ENCODE peak calls at places on chromosomes 1 and 21, in seven cellular contexts. W is A549, A is HL-60, E is HCT116, U is GM23338, S is K562, H is SK-N-SH. R is an unnamed sample.

GRCh38 chr1:156908541-156908940 is 11.9 kb upstream of the LRRC71 start:
- DNase-seq in A (no peak), U (no peak), S (no peak), H (no peak), W (no peak), E (no peak), R (no peak)

GRCh38 chr1:7471836-7472235 is 299.3 kb upstream of the VAMP3 start:
- DNase-seq in H (no peak), A (no peak), S (no peak), W (no peak), E (no peak), U (no peak), R (no peak)

GRCh38 chr1:197920345-197921117 is 3.4 kb downstream of the LHX9 start:
- DNase-seq in A (no peak), S (no peak), W (no peak), E (no peak), H (no peak), U (peak; percentile 66), R (no peak)

GRCh38 chr1:36888811-36889477 is 145.4 kb downstream of the GRIK3 start:
- DNase-seq in A (no peak), E (no peak), S (no peak), W (no peak), H (no peak), U (no peak), R (no peak)

GRCh38 chr1:18628511-18628910 is 2.1 kb upstream of the PAX7 start:
- DNase-seq in W (no peak), H (no peak), S (no peak), U (no peak), E (no peak), A (no peak), R (no peak)

GRCh38 chr1:172893146-172893841 is 157.4 kb downstream of the TNFSF18 start:
- DNase-seq in E (no peak), S (no peak), U (no peak), H (no peak), W (no peak), A (no peak), R (no peak)

GRCh38 chr1:35637401-35637809 is 3.9 kb downstream of the PSMB2 start:
- DNase-seq in A (no peak), U (peak; percentile 50), W (no peak), E (no peak), H (no peak), S (peak; percentile 56), R (no peak)

GRCh38 chr1:6245869-6246496 is 2.0 kb downstream of the HES3 start:
- DNase-seq in W (peak; percentile 55), H (peak; percentile 95), S (peak; percentile 74), E (no peak), A (no peak), U (peak; percentile 94), R (no peak)

GRCh38 chr1:200367841-200368534 is 41.8 kb downstream of the ZNF281 start:
- DNase-seq in S (no peak), A (no peak), H (no peak), W (no peak), U (no peak), E (no peak), R (no peak)

GRCh38 chr1:220705782-220706181 is 15.6 kb downstream of the C1orf115 start:
- DNase-seq in E (no peak), S (no peak), A (no peak), W (no peak), U (no peak), H (no peak), R (no peak)

GRCh38 chr1:204624631-204625216 is 60.8 kb downstream of the LRRN2 start:
- DNase-seq in H (peak; percentile 44), E (no peak), W (no peak), A (no peak), S (peak; percentile 71), U (peak; percentile 11), R (no peak)

GRCh38 chr1:248906741-248907661 is 966 bp downstream of the PGBD2 start:
- DNase-seq in H (no peak), U (peak; percentile 97), A (no peak), S (no peak), E (no peak), W (no peak), R (no peak)

GRCh38 chr1:9086796-9087195 is 17.4 kb upstream of the SLC2A5 start:
- DNase-seq in E (no peak), H (no peak), U (no peak), S (no peak), W (no peak), A (no peak), R (no peak)

GRCh38 chr21:26719750-26720149 is 125.5 kb downstream of the ADAMTS1 start:
- DNase-seq in U (no peak), S (no peak), A (no peak), E (no peak), H (no peak), W (no peak), R (no peak)

GRCh38 chr1:158071106-158071505 is 77.7 kb downstream of the KIRREL1 start:
- DNase-seq in A (no peak), S (no peak), E (no peak), W (no peak), U (no peak), H (no peak), R (no peak)

GRCh38 chr1:150176593-150176992 is 26.9 kb downstream of the PLEKHO1 start:
- DNase-seq in U (no peak), H (no peak), W (no peak), S (no peak), A (peak; percentile 83), E (no peak), R (no peak)

GRCh38 chr1:156533568-156534220 is 33.1 kb upstream of the MEF2D start:
- DNase-seq in E (no peak), U (no peak), A (no peak), H (no peak), S (no peak), W (no peak), R (no peak)

GRCh38 chr1:235397733-235398132 is 30.5 kb downstream of the TBCE start:
- DNase-seq in H (no peak), W (peak; percentile 49), A (no peak), E (no peak), U (no peak), S (no peak), R (no peak)

GRCh38 chr1:191695865-191696264 is 462.4 kb upstream of the RGS18 start:
- DNase-seq in S (no peak), A (no peak), W (no peak), E (no peak), H (no peak), U (no peak), R (no peak)

GRCh38 chr1:30682396-30683275 is 40.7 kb downstream of the MATN1 start:
- DNase-seq in S (no peak), W (no peak), E (no peak), A (no peak), U (no peak), H (no peak), R (no peak)

GRCh38 chr1:30680429-30680828 is 43.0 kb downstream of the MATN1 start:
- DNase-seq in W (no peak), S (no peak), E (no peak), H (no peak), U (no peak), A (no peak), R (no peak)

GRCh38 chr1:30680879-30681278 is 42.5 kb downstream of the MATN1 start:
- DNase-seq in E (no peak), A (no peak), H (no peak), S (no peak), W (no peak), U (no peak), R (no peak)

GRCh38 chr1:30679976-30680305 is 43.4 kb downstream of the MATN1 start:
- DNase-seq in W (no peak), H (no peak), U (no peak), E (no peak), A (no peak), S (no peak), R (no peak)

DNA sequence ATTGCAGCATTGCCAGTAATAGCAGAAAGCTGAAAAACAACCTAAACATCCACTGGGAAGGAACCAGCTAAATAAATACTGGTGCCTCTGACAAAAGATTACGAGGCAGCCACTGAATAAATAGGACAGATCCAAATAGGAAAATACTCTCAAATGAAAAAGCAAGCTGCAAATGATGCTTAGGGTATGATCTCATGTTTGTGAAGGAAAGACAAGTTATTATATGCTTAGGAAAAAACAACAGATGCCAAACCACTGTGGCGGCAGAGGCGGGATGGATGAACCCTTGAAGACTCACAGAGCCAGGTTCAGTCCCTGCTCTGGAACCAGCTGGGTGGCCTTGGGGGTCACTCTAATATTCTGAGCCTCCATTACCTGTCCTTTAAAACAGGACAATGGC is 41.6 kb downstream of the MATN1 start:
- DNase-seq in W (no peak), A (no peak), S (no peak), E (no peak), U (no peak), H (no peak), R (no peak)
- TF ChIP-seq REST in W (no peak), A (no peak), S (no peak), E (no peak), U (no peak), H (no peak), R (no peak)

DNA sequence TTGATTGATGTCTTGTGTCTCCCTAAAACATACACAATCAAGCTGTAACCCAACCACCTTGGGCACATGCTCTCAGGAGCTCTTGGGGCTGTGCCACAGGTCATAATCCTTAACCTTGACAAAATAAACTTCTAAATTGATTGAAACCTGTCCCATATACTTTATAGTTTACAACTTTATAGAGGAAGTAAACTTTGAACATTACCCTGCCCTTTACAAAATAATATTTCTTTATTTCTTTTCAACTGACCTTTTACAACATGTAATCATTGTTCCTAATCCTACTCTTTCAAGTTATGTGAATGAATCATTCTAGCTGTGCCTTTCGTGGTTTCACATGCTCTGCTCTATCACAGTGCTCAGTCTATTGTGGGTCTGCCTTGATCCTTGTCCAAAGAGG is 118.3 kb upstream of the ATP1A1 start:
- DNase-seq in E (no peak), A (no peak), S (no peak), H (no peak), W (no peak), U (no peak), R (no peak)
- TF ChIP-seq REST in E (no peak), A (no peak), S (no peak), H (no peak), W (no peak), U (no peak), R (no peak)

GRCh38 chr1:43435146-43436145 is 18.3 kb downstream of the HYI start:
- DNase-seq in E (no peak), H (no peak), U (peak; percentile 47), S (peak; percentile 29), A (no peak), W (no peak), R (no peak)
- TF ChIP-seq REST in E (no peak), H (no peak), U (no peak), S (no peak), A (no peak), W (no peak), R (no peak)

GRCh38 chr21:45583831-45584509 is 41.7 kb upstream of the SLC19A1 start:
- DNase-seq in A (no peak), S (no peak), E (no peak), W (no peak), U (no peak), H (no peak), R (no peak)

GRCh38 chr21:45580181-45580575 is 37.9 kb upstream of the SLC19A1 start:
- DNase-seq in A (no peak), H (no peak), U (no peak), S (no peak), W (no peak), E (no peak), R (no peak)

GRCh38 chr21:45580576-45581321 is 38.5 kb upstream of the SLC19A1 start:
- DNase-seq in S (no peak), W (no peak), H (peak; percentile 27), E (no peak), U (no peak), A (no peak), R (no peak)

GRCh38 chr21:45581322-45581712 is 39.1 kb upstream of the SLC19A1 start:
- DNase-seq in H (peak; percentile 21), A (no peak), U (no peak), E (no peak), S (no peak), W (no peak), R (no peak)

GRCh38 chr21:45582128-45582527 is 39.9 kb upstream of the SLC19A1 start:
- DNase-seq in A (no peak), W (no peak), U (no peak), S (no peak), H (no peak), E (no peak), R (no peak)
- TF ChIP-seq REST in A (no peak), W (no peak), U (no peak), S (no peak), H (no peak), E (no peak), R (no peak)

R was measured in Panc1.